ENCODE peak calls at places on chromosomes 11 and 22, in nine cellular contexts. One of them, this sample, is unnamed.

GRCh38 chr11:66546368-66546965 is at the start of gene ACTN3:
- DNase-seq in body of pancreas: peak
- DNase-seq in AG04450: no peak
- DNase-seq in K562: peak
- DNase-seq in uterus: peak
- DNase-seq in prostate gland: peak
- DNase-seq in AG09319: no peak
- DNase-seq in ovary: peak
- DNase-seq in upper lobe of right lung: no peak
- DNase-seq in this sample: no peak

GRCh38 chr11:44226945-44227344 is 83.0 kb downstream of the ALX4 start:
- DNase-seq in AG04450: no peak
- DNase-seq in AG09319: no peak
- DNase-seq in body of pancreas: no peak
- DNase-seq in K562: no peak
- DNase-seq in ovary: no peak
- DNase-seq in prostate gland: no peak
- DNase-seq in uterus: no peak
- DNase-seq in upper lobe of right lung: no peak
- DNase-seq in this sample: no peak

GRCh38 chr11:112697779-112698178 is 263.4 kb upstream of the NCAM1 start:
- DNase-seq in AG04450: no peak
- DNase-seq in K562: no peak
- DNase-seq in upper lobe of right lung: no peak
- DNase-seq in ovary: no peak
- DNase-seq in prostate gland: no peak
- DNase-seq in AG09319: no peak
- DNase-seq in uterus: no peak
- DNase-seq in body of pancreas: no peak
- DNase-seq in this sample: no peak

GRCh38 chr11:35116762-35117588 is 22.0 kb upstream of the CD44 start:
- DNase-seq in AG09319: no peak
- DNase-seq in body of pancreas: peak
- DNase-seq in uterus: peak
- DNase-seq in upper lobe of right lung: no peak
- DNase-seq in K562: no peak
- DNase-seq in AG04450: peak
- DNase-seq in prostate gland: no peak
- DNase-seq in ovary: no peak
- DNase-seq in this sample: no peak

GRCh38 chr22:24983151-24983550 is 30.6 kb downstream of the KIAA1671 start:
- DNase-seq in AG09319: no peak
- DNase-seq in upper lobe of right lung: no peak
- DNase-seq in prostate gland: no peak
- DNase-seq in body of pancreas: no peak
- DNase-seq in AG04450: no peak
- DNase-seq in ovary: no peak
- DNase-seq in uterus: no peak
- DNase-seq in K562: no peak
- DNase-seq in this sample: no peak

GRCh38 chr22:36375071-36375980 is 12.4 kb downstream of the MYH9 start:
- DNase-seq in K562: no peak
- DNase-seq in ovary: no peak
- DNase-seq in prostate gland: no peak
- DNase-seq in AG04450: no peak
- DNase-seq in uterus: no peak
- DNase-seq in AG09319: no peak
- DNase-seq in upper lobe of right lung: peak
- DNase-seq in body of pancreas: no peak
- DNase-seq in this sample: no peak

GRCh38 chr11:22976146-22976545 is 115.9 kb upstream of the CCDC179 start:
- DNase-seq in AG04450: peak
- DNase-seq in prostate gland: no peak
- DNase-seq in ovary: no peak
- DNase-seq in uterus: no peak
- DNase-seq in body of pancreas: peak
- DNase-seq in K562: no peak
- DNase-seq in upper lobe of right lung: no peak
- DNase-seq in AG09319: no peak
- DNase-seq in this sample: no peak

GRCh38 chr11:8068605-8069221 is 12.3 kb upstream of the TUB start:
- DNase-seq in upper lobe of right lung: no peak
- DNase-seq in body of pancreas: peak
- DNase-seq in AG09319: peak
- DNase-seq in ovary: peak
- DNase-seq in uterus: peak
- DNase-seq in K562: peak
- DNase-seq in prostate gland: no peak
- DNase-seq in AG04450: peak
- DNase-seq in this sample: peak

GRCh38 chr11:117314840-117315239 is 1.2 kb downstream of the BACE1 start:
- DNase-seq in K562: peak
- DNase-seq in AG04450: no peak
- DNase-seq in upper lobe of right lung: no peak
- DNase-seq in uterus: no peak
- DNase-seq in prostate gland: no peak
- DNase-seq in ovary: no peak
- DNase-seq in AG09319: no peak
- DNase-seq in body of pancreas: no peak
- DNase-seq in this sample: no peak

GRCh38 chr11:8205566-8205965 is 36.7 kb upstream of the RIC3 start:
- DNase-seq in uterus: no peak
- DNase-seq in AG09319: no peak
- DNase-seq in prostate gland: no peak
- DNase-seq in body of pancreas: no peak
- DNase-seq in K562: no peak
- DNase-seq in AG04450: no peak
- DNase-seq in upper lobe of right lung: no peak
- DNase-seq in ovary: no peak
- DNase-seq in this sample: no peak

DNA sequence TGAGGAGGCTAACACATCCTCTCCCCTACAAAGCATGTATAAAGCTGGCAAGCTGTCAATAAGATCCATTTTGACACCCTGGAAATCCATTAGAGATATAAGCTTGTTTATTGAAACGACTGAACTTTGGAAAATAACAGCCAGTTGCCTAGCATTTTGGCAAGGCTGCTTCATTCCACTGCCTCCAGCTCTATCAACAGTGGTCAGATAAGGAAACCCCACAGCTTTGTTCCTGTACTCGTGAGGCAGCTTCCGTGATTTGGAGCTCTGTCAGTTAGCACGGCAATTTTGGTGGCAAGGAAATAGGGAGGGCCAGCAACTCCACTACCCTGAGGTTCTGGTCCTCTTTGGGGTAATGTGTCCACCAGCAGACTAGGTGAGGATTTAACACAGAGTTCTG is 2.0 kb upstream of the OR51S1 start:
- DNase-seq in prostate gland: no peak
- DNase-seq in uterus: no peak
- DNase-seq in ovary: no peak
- DNase-seq in AG09319: no peak
- DNase-seq in AG04450: no peak
- DNase-seq in K562: no peak
- DNase-seq in body of pancreas: no peak
- DNase-seq in upper lobe of right lung: no peak
- DNase-seq in this sample: no peak
- TF ChIP-seq CTCF in prostate gland: no peak
- TF ChIP-seq CTCF in uterus: no peak
- TF ChIP-seq CTCF in ovary: no peak
- TF ChIP-seq CTCF in AG09319: no peak
- TF ChIP-seq CTCF in AG04450: no peak
- TF ChIP-seq CTCF in K562: no peak
- TF ChIP-seq CTCF in body of pancreas: no peak
- TF ChIP-seq CTCF in upper lobe of right lung: no peak
- TF ChIP-seq CTCF in this sample: no peak

DNA sequence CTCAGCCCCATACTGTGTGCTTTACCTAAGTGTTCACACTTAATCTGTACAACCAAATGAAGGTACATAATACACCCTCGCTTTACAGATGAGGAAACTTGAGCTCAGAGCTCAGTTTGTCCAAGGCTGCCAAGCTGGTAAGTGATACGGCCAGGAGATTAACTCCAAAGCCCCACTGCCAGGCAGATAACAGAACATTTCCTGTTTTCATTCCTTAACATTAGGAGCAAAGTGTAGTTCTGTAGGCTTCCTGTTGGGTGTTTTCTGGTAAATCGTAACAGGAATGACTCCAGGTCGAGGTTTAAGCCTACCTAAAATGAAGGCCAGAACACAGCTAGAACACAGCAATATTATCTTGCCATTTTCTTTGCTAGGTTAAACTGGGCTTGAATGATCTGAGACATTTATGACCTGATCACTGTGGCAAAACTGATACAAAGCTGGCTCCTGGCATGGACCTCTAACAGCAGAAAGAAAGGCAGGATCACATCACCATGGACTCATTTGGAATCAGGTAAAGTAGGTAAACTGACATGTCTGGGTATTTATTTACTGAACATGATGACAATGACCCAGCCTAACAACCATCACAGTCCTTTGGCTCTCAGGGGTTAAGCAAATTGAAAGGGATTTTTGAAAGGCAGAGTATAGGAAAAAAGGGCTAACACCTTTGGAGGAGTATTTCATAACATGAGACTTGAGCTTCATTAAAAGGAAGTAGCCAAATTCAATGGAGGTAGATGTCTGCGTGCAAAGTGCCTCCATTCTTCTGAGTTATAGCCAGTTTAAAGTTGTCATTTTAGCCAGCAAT is 3.9 kb upstream of the NUP50 start:
- DNase-seq in prostate gland: no peak
- DNase-seq in body of pancreas: peak
- DNase-seq in AG04450: no peak
- DNase-seq in uterus: no peak
- DNase-seq in K562: no peak
- DNase-seq in upper lobe of right lung: no peak
- DNase-seq in AG09319: no peak
- DNase-seq in ovary: no peak
- DNase-seq in this sample: no peak
- TF ChIP-seq CTCF in prostate gland: no peak
- TF ChIP-seq CTCF in body of pancreas: peak
- TF ChIP-seq CTCF in AG04450: peak
- TF ChIP-seq CTCF in uterus: no peak
- TF ChIP-seq CTCF in K562: no peak
- TF ChIP-seq CTCF in upper lobe of right lung: peak
- TF ChIP-seq CTCF in AG09319: no peak
- TF ChIP-seq CTCF in ovary: no peak
- TF ChIP-seq CTCF in this sample: peak

GRCh38 chr11:65530157-65530496 is 5.2 kb downstream of the SCYL1 start:
- DNase-seq in AG04450: no peak
- DNase-seq in body of pancreas: no peak
- DNase-seq in K562: peak
- DNase-seq in upper lobe of right lung: no peak
- DNase-seq in prostate gland: no peak
- DNase-seq in uterus: no peak
- DNase-seq in AG09319: no peak
- DNase-seq in ovary: no peak
- DNase-seq in this sample: no peak
- TF ChIP-seq CTCF in AG04450: peak
- TF ChIP-seq CTCF in body of pancreas: no peak
- TF ChIP-seq CTCF in K562: peak
- TF ChIP-seq CTCF in upper lobe of right lung: peak
- TF ChIP-seq CTCF in prostate gland: no peak
- TF ChIP-seq CTCF in uterus: no peak
- TF ChIP-seq CTCF in AG09319: no peak
- TF ChIP-seq CTCF in ovary: no peak
- TF ChIP-seq CTCF in this sample: peak

GRCh38 chr11:59106363-59107336 is at the start of gene FAM111B:
- DNase-seq in AG04450: peak
- DNase-seq in K562: no peak
- DNase-seq in prostate gland: peak
- DNase-seq in upper lobe of right lung: peak
- DNase-seq in AG09319: peak
- DNase-seq in ovary: peak
- DNase-seq in body of pancreas: peak
- DNase-seq in uterus: peak
- DNase-seq in this sample: peak
- TF ChIP-seq CTCF in AG04450: peak
- TF ChIP-seq CTCF in K562: no peak
- TF ChIP-seq CTCF in prostate gland: no peak
- TF ChIP-seq CTCF in upper lobe of right lung: no peak
- TF ChIP-seq CTCF in AG09319: peak
- TF ChIP-seq CTCF in ovary: no peak
- TF ChIP-seq CTCF in body of pancreas: peak
- TF ChIP-seq CTCF in uterus: no peak
- TF ChIP-seq CTCF in this sample: no peak

DNA sequence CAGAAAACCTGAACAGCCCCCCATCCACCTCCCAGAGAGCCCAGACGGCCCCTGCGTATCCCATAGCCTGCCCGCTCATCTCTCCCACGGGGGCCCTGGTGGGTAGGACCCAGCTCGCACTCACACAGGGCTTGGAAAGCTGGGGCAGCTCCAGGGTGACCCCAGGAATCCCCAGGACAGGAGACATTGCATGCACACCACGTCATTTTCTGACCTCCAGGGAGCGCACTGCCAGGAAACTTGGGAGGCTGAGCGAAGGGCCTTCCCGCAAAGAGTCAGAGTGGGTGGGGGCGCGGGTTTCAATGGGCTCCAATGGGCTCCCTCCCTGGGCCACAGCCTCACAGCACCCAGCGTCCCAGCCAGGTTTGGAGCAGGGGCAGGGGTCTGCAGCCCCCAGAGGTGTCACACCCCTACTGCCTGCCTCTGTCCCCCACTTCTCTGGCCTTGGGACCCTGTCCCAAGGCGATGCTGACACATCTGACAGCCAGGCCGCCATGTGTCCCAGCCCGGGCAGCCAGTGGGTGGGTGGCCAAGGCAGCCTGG is 8.2 kb upstream of the SYT8 start:
- DNase-seq in AG04450: no peak
- DNase-seq in K562: peak
- DNase-seq in prostate gland: no peak
- DNase-seq in body of pancreas: peak
- DNase-seq in ovary: no peak
- DNase-seq in uterus: no peak
- DNase-seq in upper lobe of right lung: peak
- DNase-seq in AG09319: no peak
- DNase-seq in this sample: no peak
- TF ChIP-seq CTCF in AG04450: peak
- TF ChIP-seq CTCF in K562: peak
- TF ChIP-seq CTCF in prostate gland: no peak
- TF ChIP-seq CTCF in body of pancreas: no peak
- TF ChIP-seq CTCF in ovary: no peak
- TF ChIP-seq CTCF in uterus: no peak
- TF ChIP-seq CTCF in upper lobe of right lung: peak
- TF ChIP-seq CTCF in AG09319: no peak
- TF ChIP-seq CTCF in this sample: peak

DNA sequence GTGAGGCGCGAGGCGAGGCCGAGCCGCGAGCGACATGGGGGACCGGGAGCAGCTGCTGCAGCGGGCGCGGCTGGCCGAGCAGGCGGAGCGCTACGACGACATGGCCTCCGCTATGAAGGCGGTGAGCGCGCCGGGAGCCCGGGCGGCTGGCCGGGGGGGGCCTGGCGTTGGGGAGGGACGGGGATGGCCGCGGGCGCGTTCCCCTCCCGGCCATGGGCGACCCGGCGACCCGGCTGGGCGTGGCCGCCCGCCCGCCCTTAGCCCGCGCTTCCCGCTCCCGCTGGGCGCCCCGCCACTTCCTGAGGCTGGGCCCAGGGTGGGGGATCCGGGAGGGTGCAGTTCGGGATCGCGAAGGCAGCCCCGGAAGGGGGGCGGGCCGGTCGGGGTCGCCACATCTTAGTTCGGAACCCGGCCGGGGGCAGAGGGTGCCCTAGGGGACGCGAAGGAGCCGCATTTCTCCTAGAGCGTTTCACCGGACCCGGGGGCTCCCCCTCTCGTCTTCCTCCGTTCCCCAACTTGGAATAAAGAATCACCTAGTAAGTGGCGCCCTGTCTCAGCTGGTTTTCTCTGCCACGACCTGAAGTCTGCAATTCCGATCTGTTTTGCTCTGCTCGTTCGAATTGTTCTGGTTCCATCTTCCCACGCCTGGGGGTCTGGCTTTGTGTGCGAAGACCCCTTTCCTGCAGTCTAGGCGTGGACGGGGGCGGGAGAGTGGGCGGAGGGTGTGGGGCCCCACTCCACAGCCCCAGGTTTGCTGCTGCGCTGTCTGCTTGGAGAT is 554 bp downstream of the YWHAH start:
- DNase-seq in uterus: no peak
- DNase-seq in ovary: peak
- DNase-seq in K562: peak
- DNase-seq in prostate gland: peak
- DNase-seq in body of pancreas: peak
- DNase-seq in AG09319: no peak
- DNase-seq in upper lobe of right lung: peak
- DNase-seq in AG04450: no peak
- DNase-seq in this sample: no peak
- TF ChIP-seq CTCF in uterus: no peak
- TF ChIP-seq CTCF in ovary: no peak
- TF ChIP-seq CTCF in K562: no peak
- TF ChIP-seq CTCF in prostate gland: no peak
- TF ChIP-seq CTCF in body of pancreas: no peak
- TF ChIP-seq CTCF in AG09319: peak
- TF ChIP-seq CTCF in upper lobe of right lung: peak
- TF ChIP-seq CTCF in AG04450: no peak
- TF ChIP-seq CTCF in this sample: peak

This sample was measured in HFFc6.